ENCODE peak calls at places on chromosomes 6 and 20, in eight cellular contexts. O, R, A, D, X, N, T and Y are unnamed samples.

GRCh38 chr6:41359617-41360313 is 24.4 kb downstream of the NCR2 start:
- DNase-seq in O (no peak), R (no peak), A (no peak), D (no peak), X (no peak), N (no peak), T (no peak), Y (no peak)

GRCh38 chr6:31222496-31222895 is 49.4 kb downstream of the HLA-C start:
- DNase-seq in O (no peak), R (no peak), A (no peak), D (no peak), X (no peak), N (no peak), T (no peak), Y (no peak)

GRCh38 chr6:81624443-81624842 is 128.0 kb downstream of the TENT5A start:
- DNase-seq in O (no peak), R (no peak), A (no peak), D (no peak), X (no peak), N (no peak), T (no peak), Y (no peak)

GRCh38 chr20:11454966-11455799 is 462.5 kb upstream of the BTBD3 start:
- DNase-seq in O (peak; percentile 91), R (no peak), A (peak; percentile 86), D (no peak), X (no peak), N (no peak), T (no peak), Y (no peak)

GRCh38 chr6:127938701-127939100 is 37.8 kb upstream of the THEMIS start:
- DNase-seq in O (peak; percentile 60), R (no peak), A (peak; percentile 61), D (no peak), X (no peak), N (no peak), T (no peak), Y (no peak)

GRCh38 chr6:127737768-127738167 is 160.8 kb downstream of the C6orf58 start:
- DNase-seq in O (peak; percentile 61), R (no peak), A (peak; percentile 6), D (no peak), X (no peak), N (no peak), T (no peak), Y (no peak)

GRCh38 chr6:154901856-154902552 is 93.1 kb upstream of the TIAM2 start:
- DNase-seq in O (no peak), R (no peak), A (no peak), D (no peak), X (no peak), N (no peak), T (no peak), Y (no peak)

GRCh38 chr6:35691027-35691824 is 2.5 kb upstream of the FKBP5 start:
- DNase-seq in O (peak; percentile 20), R (no peak), A (peak; percentile 35), D (no peak), X (no peak), N (no peak), T (no peak), Y (no peak)

GRCh38 chr6:31493875-31494694 is 3.9 kb upstream of the MICB start:
- DNase-seq in O (peak; percentile 51), R (peak; percentile 73), A (peak; percentile 63), D (peak; percentile 84), X (peak; percentile 62), N (peak; percentile 90), T (peak; percentile 73), Y (peak; percentile 31)

GRCh38 chr6:20630617-20631448 is 96.6 kb downstream of the CDKAL1 start:
- DNase-seq in O (peak; percentile 77), R (no peak), A (peak; percentile 15), D (no peak), X (no peak), N (no peak), T (no peak), Y (peak; percentile 4)

GRCh38 chr6:151592449-151593169 is 98.8 kb downstream of the CCDC170 start:
- DNase-seq in O (no peak), R (no peak), A (no peak), D (no peak), X (no peak), N (no peak), T (no peak), Y (no peak)

GRCh38 chr20:15122613-15123012 is 785.2 kb upstream of the FLRT3 start:
- DNase-seq in O (no peak), R (no peak), A (no peak), D (no peak), X (no peak), N (no peak), T (no peak), Y (no peak)

GRCh38 chr6:97668716-97669115 is 385.7 kb upstream of the MMS22L start:
- DNase-seq in O (no peak), R (no peak), A (no peak), D (peak; percentile 10), X (no peak), N (peak; percentile 78), T (no peak), Y (no peak)

GRCh38 chr6:130848945-130849344 is 21.7 kb downstream of the SMLR1 start:
- DNase-seq in O (peak; percentile 15), R (no peak), A (no peak), D (peak; percentile 36), X (no peak), N (peak; percentile 25), T (no peak), Y (no peak)

GRCh38 chr20:10611357-10611756 is 62.4 kb downstream of the JAG1 start:
- DNase-seq in O (peak; percentile 44), R (no peak), A (peak; percentile 57), D (no peak), X (no peak), N (peak; percentile 63), T (no peak), Y (peak; percentile 13)

GRCh38 chr20:50273601-50274491 is 83.2 kb downstream of the CEBPB start:
- DNase-seq in O (no peak), R (no peak), A (no peak), D (no peak), X (no peak), N (no peak), T (no peak), Y (no peak)